ENCODE peak calls at places on chromosomes 13 and 19, in nine cellular contexts. One of them, this sample, is unnamed.

GRCh38 chr13:84430441-84430840 is 548.2 kb upstream of the SLITRK1 start:
- DNase-seq in PC-3: no peak
- DNase-seq in GM23338: no peak
- DNase-seq in SK-N-SH: no peak
- DNase-seq in Karpas-422: no peak
- DNase-seq in GM23248: peak; percentile 27
- DNase-seq in OCI-LY7: no peak
- DNase-seq in PC-9: peak; percentile 9
- DNase-seq in HCT116: no peak
- DNase-seq in this sample: no peak

GRCh38 chr19:10289167-10289835 is 451 bp upstream of the ICAM5 start:
- DNase-seq in SK-N-SH: peak; percentile 68
- DNase-seq in GM23338: peak; percentile 93
- DNase-seq in HCT116: peak; percentile 77
- DNase-seq in PC-3: peak; percentile 45
- DNase-seq in GM23248: peak; percentile 93
- DNase-seq in Karpas-422: peak; percentile 97
- DNase-seq in OCI-LY7: peak; percentile 89
- DNase-seq in PC-9: peak; percentile 71
- DNase-seq in this sample: peak; percentile 68

GRCh38 chr13:100808848-100809247 is 134.3 kb upstream of the TMTC4 start:
- DNase-seq in PC-3: no peak
- DNase-seq in OCI-LY7: no peak
- DNase-seq in Karpas-422: no peak
- DNase-seq in PC-9: no peak
- DNase-seq in GM23338: no peak
- DNase-seq in GM23248: no peak
- DNase-seq in SK-N-SH: no peak
- DNase-seq in HCT116: no peak
- DNase-seq in this sample: no peak

GRCh38 chr19:55315956-55316525 is 9.1 kb downstream of the TMEM150B start:
- DNase-seq in PC-3: no peak
- DNase-seq in HCT116: no peak
- DNase-seq in OCI-LY7: no peak
- DNase-seq in SK-N-SH: no peak
- DNase-seq in PC-9: no peak
- DNase-seq in GM23248: no peak
- DNase-seq in Karpas-422: no peak
- DNase-seq in GM23338: no peak
- DNase-seq in this sample: no peak

GRCh38 chr19:7637374-7638256 is 705 bp downstream of the STXBP2 start:
- DNase-seq in HCT116: no peak
- DNase-seq in PC-9: peak; percentile 41
- DNase-seq in PC-3: peak; percentile 42
- DNase-seq in Karpas-422: peak; percentile 60
- DNase-seq in GM23248: no peak
- DNase-seq in GM23338: no peak
- DNase-seq in SK-N-SH: no peak
- DNase-seq in OCI-LY7: peak; percentile 29
- DNase-seq in this sample: peak; percentile 76

GRCh38 chr19:15081911-15082310 is at the start of gene OR1I1:
- DNase-seq in Karpas-422: no peak
- DNase-seq in SK-N-SH: no peak
- DNase-seq in PC-9: no peak
- DNase-seq in OCI-LY7: no peak
- DNase-seq in PC-3: no peak
- DNase-seq in GM23248: no peak
- DNase-seq in HCT116: no peak
- DNase-seq in GM23338: no peak
- DNase-seq in this sample: no peak

GRCh38 chr19:14943601-14944000 is 2.3 kb downstream of the OR7C2 start:
- DNase-seq in HCT116: no peak
- DNase-seq in GM23248: peak; percentile 51
- DNase-seq in Karpas-422: no peak
- DNase-seq in OCI-LY7: no peak
- DNase-seq in GM23338: no peak
- DNase-seq in PC-3: no peak
- DNase-seq in SK-N-SH: no peak
- DNase-seq in PC-9: no peak
- DNase-seq in this sample: no peak

GRCh38 chr19:54017266-54017665 is 25.8 kb downstream of the CACNG6 start:
- DNase-seq in PC-3: peak; percentile 53
- DNase-seq in GM23338: peak; percentile 56
- DNase-seq in HCT116: no peak
- DNase-seq in Karpas-422: no peak
- DNase-seq in SK-N-SH: no peak
- DNase-seq in OCI-LY7: no peak
- DNase-seq in PC-9: no peak
- DNase-seq in GM23248: peak; percentile 48
- DNase-seq in this sample: no peak

GRCh38 chr13:39013462-39013861 is 22.8 kb upstream of the STOML3 start:
- DNase-seq in HCT116: no peak
- DNase-seq in OCI-LY7: no peak
- DNase-seq in PC-3: no peak
- DNase-seq in PC-9: no peak
- DNase-seq in GM23248: no peak
- DNase-seq in GM23338: no peak
- DNase-seq in SK-N-SH: no peak
- DNase-seq in Karpas-422: no peak
- DNase-seq in this sample: no peak

GRCh38 chr13:46160474-46161066 is 21.4 kb downstream of the LCP1 start:
- DNase-seq in GM23338: peak; percentile 79
- DNase-seq in SK-N-SH: peak; percentile 75
- DNase-seq in HCT116: peak; percentile 48
- DNase-seq in PC-3: peak; percentile 57
- DNase-seq in PC-9: no peak
- DNase-seq in GM23248: peak; percentile 62
- DNase-seq in OCI-LY7: peak; percentile 69
- DNase-seq in Karpas-422: peak; percentile 87
- DNase-seq in this sample: peak; percentile 70

DNA sequence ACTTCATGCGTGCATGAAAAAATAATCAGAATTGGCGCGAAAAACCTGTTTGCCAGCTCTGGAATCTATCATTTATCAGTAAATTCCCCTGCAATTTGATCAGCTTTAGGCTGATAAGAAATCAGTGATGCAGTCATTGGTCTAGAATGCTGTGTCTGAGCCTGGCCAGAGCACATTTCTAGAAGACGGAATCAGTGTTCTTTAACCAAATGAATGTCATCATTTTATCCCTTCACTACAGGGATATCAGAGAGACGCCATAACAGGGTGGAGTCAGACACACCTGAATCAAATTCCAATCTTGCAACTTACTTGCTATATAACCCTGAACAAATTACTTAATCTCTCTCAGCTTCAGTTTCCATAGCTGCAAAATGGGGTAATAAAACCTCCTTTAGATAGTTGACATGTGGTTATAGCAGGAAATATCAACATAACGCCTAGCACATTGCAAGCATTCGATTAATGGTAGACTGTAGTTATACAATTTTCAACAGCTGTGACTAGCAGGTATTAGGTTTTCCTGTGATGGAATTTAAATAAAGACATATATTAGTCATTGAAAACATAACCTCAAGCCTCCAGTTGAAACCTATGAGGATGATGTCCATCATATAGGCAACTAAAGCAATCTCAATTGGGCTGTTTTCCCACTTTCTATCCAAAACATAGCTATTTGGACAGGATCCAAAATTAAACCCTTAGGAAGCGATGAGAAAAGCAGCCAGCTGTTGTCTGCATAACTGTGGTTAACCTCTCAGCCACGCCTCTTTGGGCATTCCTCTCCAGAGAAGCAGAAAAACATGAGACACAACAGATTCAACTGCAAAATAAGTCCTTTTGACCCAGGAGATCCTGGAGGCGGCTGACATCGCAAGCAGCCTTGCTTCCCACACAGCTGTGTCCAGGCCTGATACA is 51.6 kb upstream of the UBL3 start:
- DNase-seq in PC-9: peak; percentile 63
- DNase-seq in Karpas-422: no peak
- DNase-seq in OCI-LY7: no peak
- DNase-seq in HCT116: no peak
- DNase-seq in PC-3: peak; percentile 85
- DNase-seq in SK-N-SH: no peak
- DNase-seq in GM23248: peak; percentile 95
- DNase-seq in GM23338: no peak
- DNase-seq in this sample: peak; percentile 73
- H3K4me3 ChIP-seq in PC-9: peak overlapping the region; percentile 8
- H3K4me3 ChIP-seq in Karpas-422: no peak overlapping the region
- H3K4me3 ChIP-seq in OCI-LY7: no peak overlapping the region
- H3K4me3 ChIP-seq in HCT116: no peak overlapping the region
- H3K4me3 ChIP-seq in PC-3: no peak overlapping the region
- H3K4me3 ChIP-seq in SK-N-SH: no peak overlapping the region
- H3K4me3 ChIP-seq in GM23248: peak overlapping the region; percentile 53
- H3K4me3 ChIP-seq in GM23338: no peak overlapping the region
- H3K4me3 ChIP-seq in this sample: no peak overlapping the region

DNA sequence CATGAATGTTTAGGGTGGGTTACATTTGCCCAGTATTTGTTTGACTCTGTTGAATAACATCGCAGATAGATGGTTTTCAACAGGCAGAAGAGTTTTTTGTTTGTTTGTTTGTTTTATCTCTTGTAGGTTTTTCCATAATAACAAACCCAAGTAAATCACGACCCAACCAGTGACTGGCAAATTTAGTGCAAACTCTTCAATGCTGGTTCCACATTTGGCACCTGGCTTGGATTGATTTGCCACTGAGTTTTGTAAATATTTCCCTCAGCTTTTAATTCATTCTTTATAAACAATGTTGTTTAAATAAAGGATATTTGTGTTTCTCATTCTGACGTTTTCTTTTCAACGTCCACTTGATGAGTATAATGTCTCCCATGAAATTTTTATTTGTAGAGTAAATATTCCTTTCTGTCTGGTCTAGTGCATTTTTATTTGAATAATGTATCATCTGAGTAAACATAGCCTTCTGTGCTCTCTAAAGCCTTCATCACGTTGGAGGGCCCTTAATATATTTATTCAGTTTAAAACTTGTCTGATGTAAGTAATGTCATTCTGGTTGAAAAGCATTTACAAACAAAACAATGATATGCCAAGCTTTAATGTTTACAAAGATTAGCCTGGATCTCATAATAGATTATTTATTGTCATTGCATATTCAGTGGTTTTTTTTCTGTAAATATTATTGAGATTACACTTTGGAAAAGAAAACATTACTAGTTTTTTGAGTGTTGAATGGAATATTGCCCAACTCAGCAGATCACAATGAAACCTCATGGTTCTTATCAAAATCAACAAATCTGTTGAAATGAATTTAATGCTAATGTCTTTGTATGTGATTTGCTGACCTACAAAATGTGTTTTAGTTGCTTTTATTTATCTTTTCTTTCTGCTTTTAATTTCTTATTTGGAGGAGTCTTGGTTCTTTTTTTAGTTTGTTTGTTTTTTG is 90.4 kb upstream of the PEG3 start:
- DNase-seq in HCT116: no peak
- DNase-seq in PC-3: peak; percentile 12
- DNase-seq in GM23338: no peak
- DNase-seq in GM23248: no peak
- DNase-seq in SK-N-SH: no peak
- DNase-seq in PC-9: no peak
- DNase-seq in Karpas-422: no peak
- DNase-seq in OCI-LY7: no peak
- DNase-seq in this sample: no peak
- H3K9me2 ChIP-seq in HCT116: no peaks in the 10 kb centered on the region
- H3K9me2 ChIP-seq in PC-3: no peaks in the 10 kb centered on the region
- H3K9me2 ChIP-seq in GM23338: no peaks in the 10 kb centered on the region
- H3K9me2 ChIP-seq in GM23248: no peaks in the 10 kb centered on the region
- H3K9me2 ChIP-seq in SK-N-SH: no peaks in the 10 kb centered on the region
- H3K9me2 ChIP-seq in PC-9: no peaks in the 10 kb centered on the region
- H3K9me2 ChIP-seq in Karpas-422: no peaks in the 10 kb centered on the region
- H3K9me2 ChIP-seq in OCI-LY7: no peaks in the 10 kb centered on the region
- H3K9me2 ChIP-seq in this sample: no peaks in the 10 kb centered on the region

GRCh38 chr13:95258098-95258497 is 43.2 kb downstream of the ABCC4 start:
- DNase-seq in Karpas-422: no peak
- DNase-seq in GM23338: no peak
- DNase-seq in SK-N-SH: no peak
- DNase-seq in PC-9: no peak
- DNase-seq in HCT116: no peak
- DNase-seq in GM23248: no peak
- DNase-seq in PC-3: no peak
- DNase-seq in OCI-LY7: no peak
- DNase-seq in this sample: no peak

GRCh38 chr13:95261956-95262355 is 39.3 kb downstream of the ABCC4 start:
- DNase-seq in PC-3: no peak
- DNase-seq in OCI-LY7: no peak
- DNase-seq in PC-9: no peak
- DNase-seq in GM23338: no peak
- DNase-seq in Karpas-422: no peak
- DNase-seq in HCT116: no peak
- DNase-seq in GM23248: no peak
- DNase-seq in SK-N-SH: no peak
- DNase-seq in this sample: no peak

GRCh38 chr13:95262837-95263381 is 38.3 kb downstream of the ABCC4 start:
- DNase-seq in OCI-LY7: no peak
- DNase-seq in PC-3: no peak
- DNase-seq in HCT116: no peak
- DNase-seq in SK-N-SH: no peak
- DNase-seq in PC-9: no peak
- DNase-seq in GM23338: no peak
- DNase-seq in Karpas-422: no peak
- DNase-seq in GM23248: no peak
- DNase-seq in this sample: no peak

GRCh38 chr13:95258619-95259194 is 42.5 kb downstream of the ABCC4 start:
- DNase-seq in OCI-LY7: no peak
- DNase-seq in Karpas-422: no peak
- DNase-seq in SK-N-SH: no peak
- DNase-seq in GM23248: no peak
- DNase-seq in GM23338: no peak
- DNase-seq in PC-3: no peak
- DNase-seq in PC-9: no peak
- DNase-seq in HCT116: no peak
- DNase-seq in this sample: peak; percentile 39

DNA sequence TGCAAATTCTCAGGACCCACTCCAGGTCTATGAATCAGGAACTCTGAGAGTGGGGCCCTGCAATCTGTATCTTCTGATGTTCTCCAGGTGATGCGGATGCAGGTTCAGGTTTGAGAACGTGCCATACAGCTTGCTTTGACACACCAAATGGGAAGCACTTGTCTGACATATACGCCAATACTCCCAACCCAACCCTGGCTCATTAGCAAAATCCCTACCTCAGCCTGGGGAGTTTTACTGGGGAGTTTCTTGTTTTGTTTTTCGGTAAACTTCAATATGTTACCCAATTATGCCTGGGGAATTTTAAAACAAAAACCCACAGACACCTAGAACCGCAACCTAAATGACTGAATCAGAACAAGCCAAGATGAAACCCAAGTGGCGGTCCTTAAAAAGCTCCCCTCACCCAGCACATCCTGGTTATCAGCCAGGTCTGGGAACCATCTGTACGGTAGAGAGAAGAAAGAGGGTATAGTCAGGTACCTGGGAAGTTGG is 41.2 kb downstream of the ABCC4 start:
- DNase-seq in PC-3: no peak
- DNase-seq in SK-N-SH: no peak
- DNase-seq in PC-9: no peak
- DNase-seq in GM23338: no peak
- DNase-seq in OCI-LY7: no peak
- DNase-seq in HCT116: no peak
- DNase-seq in GM23248: no peak
- DNase-seq in Karpas-422: peak; percentile 70
- DNase-seq in this sample: no peak
- H3K4me2 ChIP-seq in PC-3: no peak overlapping the region
- H3K4me2 ChIP-seq in SK-N-SH: no peak overlapping the region
- H3K4me2 ChIP-seq in PC-9: no peak overlapping the region
- H3K4me2 ChIP-seq in GM23338: no peak overlapping the region
- H3K4me2 ChIP-seq in OCI-LY7: no peak overlapping the region
- H3K4me2 ChIP-seq in HCT116: no peak overlapping the region
- H3K4me2 ChIP-seq in GM23248: no peak overlapping the region
- H3K4me2 ChIP-seq in Karpas-422: peak overlapping the region; percentile 56
- H3K4me2 ChIP-seq in this sample: no peak overlapping the region

GRCh38 chr13:112782433-112783010 is 92.7 kb downstream of the ATP11A start:
- DNase-seq in GM23248: no peak
- DNase-seq in SK-N-SH: peak; percentile 42
- DNase-seq in PC-9: no peak
- DNase-seq in PC-3: no peak
- DNase-seq in GM23338: no peak
- DNase-seq in HCT116: no peak
- DNase-seq in Karpas-422: no peak
- DNase-seq in OCI-LY7: no peak
- DNase-seq in this sample: no peak
- H3K4me3 ChIP-seq in GM23248: no peak overlapping the region
- H3K4me3 ChIP-seq in SK-N-SH: no peak overlapping the region
- H3K4me3 ChIP-seq in PC-9: no peak overlapping the region
- H3K4me3 ChIP-seq in PC-3: no peak overlapping the region
- H3K4me3 ChIP-seq in GM23338: no peak overlapping the region
- H3K4me3 ChIP-seq in HCT116: no peak overlapping the region
- H3K4me3 ChIP-seq in Karpas-422: no peak overlapping the region
- H3K4me3 ChIP-seq in OCI-LY7: no peak overlapping the region
- H3K4me3 ChIP-seq in this sample: no peak overlapping the region

This sample was measured in hepatocyte.